ENCODE peak calls at places on chromosomes 13 and 19, in four cellular contexts. Z, F, O and W are unnamed samples.

GRCh38 chr13:32045537-32045936 is 14.0 kb downstream of the FRY start:
- DNase-seq in Z (no peak), F (no peak), O (no peak), W (no peak)

GRCh38 chr13:114148521-114148855 is 16.1 kb upstream of the RASA3 start:
- DNase-seq in Z (no peak), F (peak), O (no peak), W (no peak)

GRCh38 chr13:18971576-18972219 is 209.9 kb downstream of the TUBA3C start:
- DNase-seq in Z (no peak), F (no peak), O (no peak), W (no peak)

GRCh38 chr19:55585658-55586339 is 5.2 kb upstream of the ZNF579 start:
- DNase-seq in Z (peak), F (peak), O (peak), W (peak)

GRCh38 chr19:53332484-53332883 is 1.1 kb upstream of the ZNF845 start:
- DNase-seq in Z (no peak), F (no peak), O (no peak), W (no peak)

GRCh38 chr19:7846247-7846646 is 16.2 kb downstream of the EVI5L start:
- DNase-seq in Z (no peak), F (no peak), O (no peak), W (no peak)

GRCh38 chr19:17762505-17763229 is 11.4 kb downstream of the FCHO1 start:
- DNase-seq in Z (peak), F (no peak), O (no peak), W (no peak)

GRCh38 chr13:40306817-40307216 is 359.6 kb downstream of the FOXO1 start:
- DNase-seq in Z (no peak), F (peak), O (no peak), W (no peak)

GRCh38 chr13:66492479-66492878 is 737.7 kb downstream of the PCDH9 start:
- DNase-seq in Z (no peak), F (no peak), O (no peak), W (no peak)

GRCh38 chr19:48900477-48901452 is 653 bp downstream of the NUCB1 start:
- DNase-seq in Z (no peak), F (no peak), O (no peak), W (no peak)

GRCh38 chr13:111344471-111345191 is 24.2 kb downstream of the TEX29 start:
- DNase-seq in Z (no peak), F (no peak), O (peak), W (peak)

GRCh38 chr19:3440082-3440481 is 40.2 kb downstream of the SMIM24 start:
- DNase-seq in Z (peak), F (peak), O (peak), W (no peak)

GRCh38 chr19:11265785-11266236 is 3.5 kb upstream of the DOCK6 start:
- DNase-seq in Z (no peak), F (no peak), O (no peak), W (peak)

GRCh38 chr13:41802684-41803554 is 158.0 kb downstream of the VWA8 start:
- DNase-seq in Z (no peak), F (no peak), O (no peak), W (no peak)

GRCh38 chr19:4064551-4065260 is 2.0 kb downstream of the ZBTB7A start:
- DNase-seq in Z (peak), F (no peak), O (peak), W (no peak)

GRCh38 chr19:47272448-47273312 is 2.0 kb upstream of the INAFM1 start:
- DNase-seq in Z (no peak), F (no peak), O (peak), W (peak)

GRCh38 chr19:13881231-13881691 is 4.3 kb downstream of the NANOS3 start:
- DNase-seq in Z (no peak), F (no peak), O (no peak), W (no peak)

GRCh38 chr13:72920097-72920496 is 138.2 kb downstream of the PIBF1 start:
- DNase-seq in Z (no peak), F (no peak), O (peak), W (no peak)

GRCh38 chr13:41496420-41497234 is 39.3 kb downstream of the RGCC start:
- DNase-seq in Z (no peak), F (no peak), O (no peak), W (no peak)

GRCh38 chr19:7685546-7686445 is 5.2 kb downstream of the TRAPPC5 start:
- DNase-seq in Z (no peak), F (no peak), O (no peak), W (no peak)

GRCh38 chr19:1649706-1650626 is 2.4 kb downstream of the TCF3 start:
- DNase-seq in Z (no peak), F (no peak), O (no peak), W (no peak)

GRCh38 chr19:797528-798414 is 519 bp downstream of the PTBP1 start:
- DNase-seq in Z (peak), F (peak), O (peak), W (peak)

GRCh38 chr19:45492627-45493470 is 4.0 kb downstream of the RTN2 start:
- DNase-seq in Z (no peak), F (no peak), O (peak), W (peak)

GRCh38 chr13:41528021-41528420 is 70.7 kb downstream of the RGCC start:
- DNase-seq in Z (no peak), F (no peak), O (no peak), W (no peak)